ENCODE peak calls at places on chromosome 14, in five cellular contexts. W is AG04450, B is nephron progenitor cell, N is GM13976, L is dorsolateral prefrontal cortex. Y is an unnamed sample.

GRCh38 chr14:70563869-70564268 is 29.1 kb upstream of the ADAM20 start:
- DNase-seq in N (no peak), B (no peak), L (no peak), W (no peak), Y (no peak)

GRCh38 chr14:32217301-32217700 is 14.2 kb upstream of the RNU6-8 start:
- DNase-seq in B (no peak), L (no peak), W (no peak), N (no peak), Y (no peak)

GRCh38 chr14:29926701-29927595 is 699 bp downstream of the PRKD1 start:
- DNase-seq in B (peak), N (peak), L (peak), W (no peak), Y (peak)

GRCh38 chr14:24330973-24331674 is 3.7 kb downstream of the ADCY4 start:
- DNase-seq in N (no peak), W (no peak), L (no peak), B (no peak), Y (no peak)

GRCh38 chr14:92847220-92848148 is 53.4 kb downstream of the GOLGA5 start:
- DNase-seq in N (no peak), B (no peak), L (no peak), W (no peak), Y (no peak)

GRCh38 chr14:53613404-53614253 is 343.0 kb downstream of the BMP4 start:
- DNase-seq in L (no peak), B (no peak), W (peak), N (peak), Y (peak)

GRCh38 chr14:32594766-32595165 is 265.7 kb downstream of the AKAP6 start:
- DNase-seq in N (no peak), W (no peak), L (no peak), B (no peak), Y (no peak)

GRCh38 chr14:65131176-65131765 is 29.0 kb upstream of the MAX start:
- DNase-seq in L (no peak), N (no peak), W (peak), B (no peak), Y (no peak)

GRCh38 chr14:58133739-58134138 is 18.3 kb downstream of the ARMH4 start:
- DNase-seq in N (no peak), L (no peak), W (peak), B (no peak), Y (no peak)

GRCh38 chr14:28671425-28671824 is 95.2 kb upstream of the FOXG1 start:
- DNase-seq in L (no peak), W (no peak), B (no peak), N (no peak), Y (no peak)

GRCh38 chr14:97025722-97026121 is 228.5 kb downstream of the VRK1 start:
- DNase-seq in B (no peak), W (no peak), L (no peak), N (no peak), Y (peak)

GRCh38 chr14:85252011-85252410 is 277.9 kb upstream of the FLRT2 start:
- DNase-seq in N (no peak), B (no peak), W (no peak), L (no peak), Y (no peak)

GRCh38 chr14:87217023-87217422 is 776.0 kb downstream of the GALC start:
- DNase-seq in W (no peak), B (no peak), L (no peak), N (no peak), Y (no peak)

GRCh38 chr14:71498151-71498734 is 434.0 kb upstream of the RGS6 start:
- DNase-seq in L (no peak), N (no peak), B (no peak), W (peak), Y (no peak)

GRCh38 chr14:60590907-60591510 is 58.3 kb downstream of the SIX1 start:
- DNase-seq in B (no peak), W (no peak), N (no peak), L (no peak), Y (peak)

GRCh38 chr14:34699873-34700621 is 14.3 kb downstream of the CFL2 start:
- DNase-seq in W (peak), L (no peak), N (no peak), B (no peak), Y (no peak)

GRCh38 chr14:73777420-73777819 is 63.2 kb upstream of the PNMA1 start:
- DNase-seq in N (no peak), W (no peak), B (no peak), L (no peak), Y (peak)

GRCh38 chr14:92443741-92444140 is 69.8 kb upstream of the RIN3 start:
- DNase-seq in B (no peak), W (no peak), L (no peak), N (no peak), Y (no peak)

GRCh38 chr14:30211326-30211725 is 283.7 kb upstream of the PRKD1 start:
- DNase-seq in L (no peak), N (no peak), W (no peak), B (no peak), Y (no peak)

GRCh38 chr14:60485600-60486251 is at the start of gene C14orf39:
- DNase-seq in N (peak), B (peak), L (no peak), W (peak), Y (peak)

GRCh38 chr14:81164167-81164774 is 56.5 kb downstream of the GTF2A1 start:
- DNase-seq in W (peak), B (peak), N (peak), L (peak), Y (peak)

GRCh38 chr14:64845878-64846277 is 33.8 kb downstream of the SPTB start:
- DNase-seq in L (no peak), B (no peak), W (peak), N (no peak), Y (peak)

GRCh38 chr14:73660511-73660910 is 15.7 kb downstream of the DNAL1 start:
- DNase-seq in L (no peak), W (no peak), B (no peak), N (no peak), Y (no peak)

GRCh38 chr14:99718031-99718810 is 34.1 kb downstream of the CYP46A1 start:
- DNase-seq in B (no peak), N (peak), L (no peak), W (no peak), Y (peak)

GRCh38 chr14:44352212-44352611 is 154.9 kb downstream of the FSCB start:
- DNase-seq in B (no peak), W (no peak), N (no peak), L (no peak), Y (no peak)

GRCh38 chr14:76644875-76645518 is 116.3 kb upstream of the VASH1 start:
- DNase-seq in B (peak), N (peak), L (peak), W (no peak), Y (peak)
- TF ChIP-seq CTCF in B (peak), N (peak), L (peak), W (peak), Y (peak)

GRCh38 chr14:93954516-93954830 is 21.9 kb downstream of the ASB2 start:
- DNase-seq in N (no peak), W (no peak), L (no peak), B (no peak), Y (no peak)

GRCh38 chr14:93951798-93952540 is 24.4 kb downstream of the ASB2 start:
- DNase-seq in N (no peak), L (no peak), B (no peak), W (no peak), Y (no peak)

GRCh38 chr14:93953739-93954515 is 22.4 kb downstream of the ASB2 start:
- DNase-seq in N (no peak), L (no peak), B (no peak), W (no peak), Y (no peak)

GRCh38 chr14:93952829-93953228 is 23.5 kb downstream of the ASB2 start:
- DNase-seq in W (no peak), L (no peak), N (no peak), B (no peak), Y (no peak)

DNA sequence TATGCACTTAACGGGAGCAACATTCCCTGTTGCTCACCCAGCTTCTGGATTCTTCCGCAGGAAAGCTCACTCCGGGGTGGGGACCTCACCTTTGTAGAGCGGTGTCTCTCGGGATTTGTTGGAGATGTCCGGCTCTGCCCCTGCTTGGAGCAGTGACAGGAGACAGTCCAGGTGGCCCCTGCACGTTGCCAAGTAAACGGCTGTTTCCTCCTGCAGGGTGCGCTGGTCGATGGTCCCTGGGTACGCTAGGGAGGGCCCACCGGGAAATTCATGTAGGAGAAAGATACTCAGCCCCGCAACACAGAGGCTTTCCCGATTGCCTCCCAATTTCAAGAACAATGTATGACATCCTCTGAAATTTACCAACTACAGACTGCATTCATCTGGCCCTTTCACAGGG is 23.1 kb downstream of the ASB2 start:
- DNase-seq in W (no peak), L (no peak), N (peak), B (no peak), Y (peak)
- TF ChIP-seq CTCF in W (no peak), L (no peak), N (peak), B (no peak), Y (peak)

DNA sequence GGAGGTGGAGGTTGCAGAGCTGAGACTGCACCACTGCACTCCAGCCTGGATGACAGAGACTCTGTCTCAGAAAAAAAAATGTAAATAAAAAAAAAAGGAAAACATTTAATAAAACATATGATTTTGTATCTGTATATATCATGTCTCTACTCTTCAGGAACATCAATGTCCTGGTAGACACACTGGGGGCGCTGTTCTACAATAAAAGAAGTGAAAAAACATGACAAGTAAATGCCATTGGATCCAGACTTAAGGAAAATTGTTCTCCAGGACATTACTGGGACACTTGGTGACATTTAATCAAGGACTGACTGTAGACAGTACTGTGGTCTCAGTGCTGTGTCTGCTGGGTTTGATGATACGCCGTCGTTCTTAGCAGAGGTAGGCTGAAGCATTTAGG is 15.5 kb upstream of the KLC1 start:
- DNase-seq in B (no peak), L (no peak), N (no peak), W (no peak), Y (no peak)
- TF ChIP-seq CTCF in B (no peak), L (no peak), N (no peak), W (peak), Y (no peak)

DNA sequence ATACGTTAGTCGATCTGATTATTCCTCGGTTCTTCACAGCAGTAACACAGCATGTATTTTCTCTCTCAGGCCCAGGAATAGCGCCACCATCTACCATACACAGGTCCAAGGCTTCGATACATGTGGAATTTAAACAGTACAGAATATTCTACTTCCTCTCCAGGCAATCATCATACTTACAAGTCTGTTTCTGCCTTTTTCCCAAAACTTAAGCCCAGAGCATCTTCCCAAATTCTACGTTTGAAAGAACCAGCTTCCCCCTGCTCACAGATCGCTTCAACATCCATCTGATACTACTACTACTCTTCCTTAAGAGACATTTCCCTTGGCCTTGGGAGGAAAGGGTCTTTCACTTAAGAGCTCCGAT is 626 bp downstream of the TXNDC16 start:
- DNase-seq in L (peak), B (no peak), N (peak), W (no peak), Y (peak)
- TF ChIP-seq CTCF in L (peak), B (no peak), N (no peak), W (peak), Y (peak)

GRCh38 chr14:94816113-94816512 is 46.2 kb upstream of the GSC start:
- DNase-seq in N (no peak), L (no peak), B (no peak), W (no peak), Y (peak)
- TF ChIP-seq CTCF in N (no peak), L (no peak), B (no peak), W (no peak), Y (peak)

DNA sequence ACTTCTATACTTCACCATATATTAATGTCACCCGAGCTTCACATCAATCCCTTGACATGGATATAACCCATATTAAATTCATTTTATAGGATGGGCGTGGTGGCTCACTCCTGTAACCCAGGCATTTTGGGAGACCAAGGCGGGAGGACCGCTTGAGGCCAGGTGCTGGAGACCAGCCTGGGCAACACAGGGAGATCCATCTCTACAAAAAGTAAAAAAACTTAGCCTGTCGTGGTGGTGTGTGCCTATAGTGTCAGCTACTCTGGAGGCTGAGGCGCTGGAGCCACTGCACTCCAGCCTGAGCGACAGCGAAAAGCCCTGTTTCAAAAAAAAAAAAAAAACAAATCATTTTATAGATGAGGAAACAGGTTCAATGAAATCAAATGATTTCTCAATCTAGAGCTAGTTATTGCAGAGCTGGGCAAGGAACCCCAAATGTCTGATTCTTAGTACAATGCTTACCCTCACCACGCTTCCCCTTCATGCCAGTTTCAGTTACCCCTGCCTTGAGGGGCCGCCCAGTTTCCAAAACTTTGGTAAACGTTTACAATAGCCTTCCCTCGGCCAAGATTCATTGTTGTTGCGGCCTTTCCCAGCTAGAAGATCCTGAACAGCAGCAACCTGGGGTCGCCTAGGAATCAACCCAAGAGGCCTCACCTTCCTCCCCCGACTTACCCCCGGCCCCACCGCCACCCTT is 751 bp downstream of the PSMB5 start:
- DNase-seq in L (no peak), B (no peak), N (no peak), W (no peak), Y (no peak)
- TF ChIP-seq CTCF in L (no peak), B (no peak), N (no peak), W (no peak), Y (no peak)

GRCh38 chr14:106694638-106695393 is 1168.4 kb downstream of the TMEM121 start:
- DNase-seq in N (peak), L (no peak), W (no peak), B (no peak), Y (no peak)
- TF ChIP-seq CTCF in N (peak), L (no peak), W (no peak), B (no peak), Y (no peak)

GRCh38 chr14:50109342-50109741 is 7.0 kb downstream of the VCPKMT start:
- DNase-seq in W (peak), B (no peak), N (no peak), L (no peak), Y (no peak)
- TF ChIP-seq CTCF in W (peak), B (peak), N (no peak), L (no peak), Y (peak)

GRCh38 chr14:95449131-95449530 is 67.3 kb downstream of the SYNE3 start:
- DNase-seq in B (no peak), W (no peak), L (no peak), N (no peak), Y (no peak)

GRCh38 chr14:95455246-95455645 is 61.2 kb downstream of the SYNE3 start:
- DNase-seq in L (no peak), N (no peak), W (no peak), B (no peak), Y (no peak)

GRCh38 chr14:95452890-95453712 is 63.3 kb downstream of the SYNE3 start:
- DNase-seq in B (no peak), L (no peak), W (no peak), N (no peak), Y (peak)

GRCh38 chr14:95453713-95453980 is 62.8 kb downstream of the SYNE3 start:
- DNase-seq in L (no peak), B (no peak), W (no peak), N (no peak), Y (no peak)

DNA sequence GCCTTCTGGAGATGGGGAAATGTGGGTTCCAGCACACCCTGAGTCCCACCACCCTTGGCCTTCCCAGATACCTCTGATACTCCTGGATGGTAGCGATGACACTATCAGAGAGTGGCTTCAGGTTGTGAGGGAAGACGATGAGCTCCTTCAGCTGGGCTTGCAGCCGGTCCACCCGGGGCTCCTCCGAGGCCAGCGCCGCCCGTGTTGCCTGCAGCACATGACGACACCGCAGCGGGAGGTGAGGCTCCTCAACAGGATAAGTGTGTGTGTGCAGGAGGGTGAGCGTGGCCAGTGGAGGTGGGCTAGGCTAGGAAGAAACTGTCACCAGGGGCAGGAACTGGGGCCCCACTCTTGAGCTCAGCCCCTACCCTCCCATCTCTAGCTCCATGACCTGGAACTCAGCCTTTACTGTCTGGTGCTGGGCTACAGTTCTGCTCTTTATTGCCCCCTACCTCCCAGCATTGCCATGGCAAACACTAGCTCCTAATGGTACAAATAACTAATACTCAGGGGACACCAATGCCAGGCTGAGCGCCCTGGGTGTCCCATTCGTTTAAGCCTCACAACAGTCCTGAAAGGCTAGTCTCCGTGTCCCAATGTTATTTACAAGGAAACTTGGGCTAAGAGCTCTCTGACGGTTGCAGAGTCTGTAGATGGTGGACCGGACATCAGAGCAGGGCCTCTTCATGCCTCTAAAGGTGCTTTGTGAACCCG is 64.1 kb downstream of the SYNE3 start:
- DNase-seq in L (no peak), N (peak), W (no peak), B (no peak), Y (peak)
- TF ChIP-seq CTCF in L (peak), N (peak), W (peak), B (peak), Y (peak)

GRCh38 chr14:56555921-56556570 is 23.6 kb upstream of the TMEM260 start:
- DNase-seq in B (no peak), W (no peak), N (peak), L (no peak), Y (peak)
- TF ChIP-seq CTCF in B (peak), W (peak), N (peak), L (peak), Y (peak)